ENCODE peak calls at places on chromosomes 4 and X, in nine cellular contexts. One of them, this sample, is unnamed.
A peak's percentile ranks its signal among the peaks of the same experiment; 100 is the strongest.

GRCh38 chrX:46903458-46904242 is 8.6 kb upstream of the JADE3 start:
- DNase-seq in gastrocnemius medialis: peak; percentile 45
- DNase-seq in esophagus muscularis mucosa: peak; percentile 91
- DNase-seq in Peyer's patch: peak; percentile 87
- DNase-seq in A549: peak; percentile 80
- DNase-seq in transverse colon: peak; percentile 81
- DNase-seq in HCT116: peak; percentile 52
- DNase-seq in suprapubic skin: peak; percentile 78
- DNase-seq in K562: peak; percentile 12
- DNase-seq in this sample: peak; percentile 24

GRCh38 chr4:183241322-183241640 is 78.8 kb downstream of the CLDN22 start:
- DNase-seq in gastrocnemius medialis: no peak
- DNase-seq in esophagus muscularis mucosa: no peak
- DNase-seq in Peyer's patch: no peak
- DNase-seq in A549: no peak
- DNase-seq in transverse colon: no peak
- DNase-seq in HCT116: peak; percentile 69
- DNase-seq in suprapubic skin: no peak
- DNase-seq in K562: peak; percentile 11
- DNase-seq in this sample: no peak

GRCh38 chrX:153735274-153735673 is 10.6 kb downstream of the ABCD1 start:
- DNase-seq in gastrocnemius medialis: no peak
- DNase-seq in esophagus muscularis mucosa: no peak
- DNase-seq in Peyer's patch: no peak
- DNase-seq in A549: no peak
- DNase-seq in transverse colon: no peak
- DNase-seq in HCT116: no peak
- DNase-seq in suprapubic skin: no peak
- DNase-seq in K562: no peak
- DNase-seq in this sample: no peak

GRCh38 chrX:19156223-19156622 is 34.0 kb upstream of the ADGRG2 start:
- DNase-seq in gastrocnemius medialis: no peak
- DNase-seq in esophagus muscularis mucosa: no peak
- DNase-seq in Peyer's patch: no peak
- DNase-seq in A549: no peak
- DNase-seq in transverse colon: peak; percentile 11
- DNase-seq in HCT116: no peak
- DNase-seq in suprapubic skin: no peak
- DNase-seq in K562: no peak
- DNase-seq in this sample: no peak

GRCh38 chr4:55609393-55609821 is 17.4 kb upstream of the PDCL2 start:
- DNase-seq in gastrocnemius medialis: no peak
- DNase-seq in esophagus muscularis mucosa: no peak
- DNase-seq in Peyer's patch: no peak
- DNase-seq in A549: no peak
- DNase-seq in transverse colon: no peak
- DNase-seq in HCT116: no peak
- DNase-seq in suprapubic skin: no peak
- DNase-seq in K562: no peak
- DNase-seq in this sample: no peak

GRCh38 chr4:41178372-41179085 is 35.8 kb downstream of the APBB2 start:
- DNase-seq in gastrocnemius medialis: no peak
- DNase-seq in esophagus muscularis mucosa: no peak
- DNase-seq in Peyer's patch: no peak
- DNase-seq in A549: no peak
- DNase-seq in transverse colon: no peak
- DNase-seq in HCT116: no peak
- DNase-seq in suprapubic skin: no peak
- DNase-seq in K562: no peak
- DNase-seq in this sample: no peak

GRCh38 chr4:185209031-185209851 is at the start of gene SNX25:
- DNase-seq in gastrocnemius medialis: peak; percentile 69
- DNase-seq in esophagus muscularis mucosa: no peak
- DNase-seq in Peyer's patch: peak; percentile 95
- DNase-seq in A549: peak; percentile 46
- DNase-seq in transverse colon: peak; percentile 90
- DNase-seq in HCT116: peak; percentile 54
- DNase-seq in suprapubic skin: peak; percentile 91
- DNase-seq in K562: peak; percentile 92
- DNase-seq in this sample: peak; percentile 73

GRCh38 chrX:123087326-123087725 is 96.8 kb upstream of the GRIA3 start:
- DNase-seq in gastrocnemius medialis: no peak
- DNase-seq in esophagus muscularis mucosa: no peak
- DNase-seq in Peyer's patch: no peak
- DNase-seq in A549: no peak
- DNase-seq in transverse colon: no peak
- DNase-seq in HCT116: no peak
- DNase-seq in suprapubic skin: no peak
- DNase-seq in K562: no peak
- DNase-seq in this sample: no peak

GRCh38 chr4:54099287-54099958 is 540 bp upstream of the GSX2 start:
- DNase-seq in gastrocnemius medialis: no peak
- DNase-seq in esophagus muscularis mucosa: no peak
- DNase-seq in Peyer's patch: no peak
- DNase-seq in A549: no peak
- DNase-seq in transverse colon: no peak
- DNase-seq in HCT116: no peak
- DNase-seq in suprapubic skin: no peak
- DNase-seq in K562: no peak
- DNase-seq in this sample: no peak

GRCh38 chrX:72269671-72270251 is 7.3 kb downstream of the RPS4X start:
- DNase-seq in gastrocnemius medialis: no peak
- DNase-seq in esophagus muscularis mucosa: no peak
- DNase-seq in Peyer's patch: no peak
- DNase-seq in A549: no peak
- DNase-seq in transverse colon: no peak
- DNase-seq in HCT116: no peak
- DNase-seq in suprapubic skin: no peak
- DNase-seq in K562: no peak
- DNase-seq in this sample: no peak

GRCh38 chr4:140947507-140947906 is 185.8 kb downstream of the RNF150 start:
- DNase-seq in gastrocnemius medialis: no peak
- DNase-seq in esophagus muscularis mucosa: no peak
- DNase-seq in Peyer's patch: no peak
- DNase-seq in A549: peak; percentile 6
- DNase-seq in transverse colon: peak; percentile 10
- DNase-seq in HCT116: no peak
- DNase-seq in suprapubic skin: no peak
- DNase-seq in K562: no peak
- DNase-seq in this sample: no peak

GRCh38 chrX:78960888-78961287 is 15.7 kb downstream of the P2RY10 start:
- DNase-seq in gastrocnemius medialis: no peak
- DNase-seq in esophagus muscularis mucosa: no peak
- DNase-seq in Peyer's patch: no peak
- DNase-seq in A549: no peak
- DNase-seq in transverse colon: no peak
- DNase-seq in HCT116: no peak
- DNase-seq in suprapubic skin: no peak
- DNase-seq in K562: no peak
- DNase-seq in this sample: no peak
- TF ChIP-seq POLR2A in gastrocnemius medialis: no peak
- TF ChIP-seq POLR2A in esophagus muscularis mucosa: no peak
- TF ChIP-seq POLR2A in Peyer's patch: no peak
- TF ChIP-seq POLR2A in A549: no peak
- TF ChIP-seq POLR2A in transverse colon: no peak
- TF ChIP-seq POLR2A in HCT116: no peak
- TF ChIP-seq POLR2A in suprapubic skin: no peak
- TF ChIP-seq POLR2A in K562: no peak
- TF ChIP-seq POLR2A in this sample: no peak

GRCh38 chrX:41337140-41337539 is 3.2 kb downstream of the DDX3X start:
- DNase-seq in gastrocnemius medialis: no peak
- DNase-seq in esophagus muscularis mucosa: no peak
- DNase-seq in Peyer's patch: no peak
- DNase-seq in A549: no peak
- DNase-seq in transverse colon: no peak
- DNase-seq in HCT116: no peak
- DNase-seq in suprapubic skin: no peak
- DNase-seq in K562: no peak
- DNase-seq in this sample: no peak
- TF ChIP-seq POLR2A in gastrocnemius medialis: no peak
- TF ChIP-seq POLR2A in esophagus muscularis mucosa: no peak
- TF ChIP-seq POLR2A in Peyer's patch: no peak
- TF ChIP-seq POLR2A in A549: no peak
- TF ChIP-seq POLR2A in transverse colon: no peak
- TF ChIP-seq POLR2A in HCT116: no peak
- TF ChIP-seq POLR2A in suprapubic skin: no peak
- TF ChIP-seq POLR2A in K562: no peak
- TF ChIP-seq POLR2A in this sample: no peak

DNA sequence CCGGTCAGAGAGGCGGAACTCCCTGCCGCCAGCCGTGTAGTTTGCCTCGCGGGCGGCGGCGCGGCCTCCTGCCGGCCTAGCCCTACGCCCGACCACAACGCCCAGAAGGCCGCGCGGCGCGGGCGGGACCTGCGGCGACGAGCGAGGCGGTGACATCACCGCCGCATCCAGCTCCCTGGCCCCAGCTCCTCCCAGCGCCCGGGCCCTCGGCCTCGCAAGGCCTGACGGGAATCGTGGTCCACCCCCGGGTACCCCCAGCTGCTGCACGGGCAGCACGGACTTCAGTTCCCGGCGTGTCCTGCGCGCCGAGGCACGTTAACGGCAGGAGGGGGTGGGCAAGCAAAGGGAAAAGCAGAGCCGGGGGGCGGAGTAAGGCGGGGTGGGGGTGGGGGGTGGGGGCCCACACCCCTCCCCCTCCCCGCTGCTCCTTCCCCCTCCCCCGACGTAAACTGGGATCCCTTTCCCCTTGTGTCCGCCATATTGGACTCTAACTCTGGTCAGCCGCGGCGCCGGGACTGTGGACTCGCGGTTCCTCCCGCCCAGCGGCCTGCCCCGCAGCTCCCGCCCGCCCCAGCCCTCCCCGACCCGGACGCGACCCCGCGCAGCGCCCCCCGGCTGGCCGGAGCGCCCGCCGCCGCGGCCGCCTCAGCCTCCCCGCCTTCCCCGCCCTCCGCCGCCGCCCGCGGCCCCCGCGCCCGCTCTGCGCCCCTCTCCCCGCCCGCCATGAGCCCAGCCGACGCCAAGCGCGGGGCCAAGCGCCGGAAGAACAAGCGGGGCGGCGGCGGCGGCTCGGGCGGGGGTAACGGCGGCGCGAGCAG is at the start of gene FAM193A:
- DNase-seq in gastrocnemius medialis: peak; percentile 99
- DNase-seq in esophagus muscularis mucosa: peak; percentile 99
- DNase-seq in Peyer's patch: peak; percentile 99
- DNase-seq in A549: peak; percentile 70
- DNase-seq in transverse colon: peak; percentile 99
- DNase-seq in HCT116: peak; percentile 99
- DNase-seq in suprapubic skin: peak; percentile 98
- DNase-seq in K562: peak; percentile 89
- DNase-seq in this sample: peak; percentile 89
- TF ChIP-seq POLR2A in gastrocnemius medialis: peak; percentile 48
- TF ChIP-seq POLR2A in esophagus muscularis mucosa: peak; percentile 0
- TF ChIP-seq POLR2A in Peyer's patch: no peak
- TF ChIP-seq POLR2A in A549: peak; percentile 72
- TF ChIP-seq POLR2A in transverse colon: no peak
- TF ChIP-seq POLR2A in HCT116: peak; percentile 71
- TF ChIP-seq POLR2A in suprapubic skin: peak; percentile 36
- TF ChIP-seq POLR2A in K562: no peak
- TF ChIP-seq POLR2A in this sample: peak; percentile 38

GRCh38 chr4:13647012-13647411 is 19.5 kb upstream of the BOD1L1 start:
- DNase-seq in gastrocnemius medialis: no peak
- DNase-seq in esophagus muscularis mucosa: no peak
- DNase-seq in Peyer's patch: no peak
- DNase-seq in A549: no peak
- DNase-seq in transverse colon: no peak
- DNase-seq in HCT116: no peak
- DNase-seq in suprapubic skin: no peak
- DNase-seq in K562: no peak
- DNase-seq in this sample: no peak

GRCh38 chr4:13642163-13642562 is 14.6 kb upstream of the BOD1L1 start:
- DNase-seq in gastrocnemius medialis: no peak
- DNase-seq in esophagus muscularis mucosa: no peak
- DNase-seq in Peyer's patch: no peak
- DNase-seq in A549: no peak
- DNase-seq in transverse colon: no peak
- DNase-seq in HCT116: no peak
- DNase-seq in suprapubic skin: no peak
- DNase-seq in K562: no peak
- DNase-seq in this sample: no peak

GRCh38 chr4:13642576-13642975 is 15.1 kb upstream of the BOD1L1 start:
- DNase-seq in gastrocnemius medialis: no peak
- DNase-seq in esophagus muscularis mucosa: no peak
- DNase-seq in Peyer's patch: no peak
- DNase-seq in A549: no peak
- DNase-seq in transverse colon: no peak
- DNase-seq in HCT116: no peak
- DNase-seq in suprapubic skin: no peak
- DNase-seq in K562: no peak
- DNase-seq in this sample: no peak

GRCh38 chr4:13641084-13641483 is 13.6 kb upstream of the BOD1L1 start:
- DNase-seq in gastrocnemius medialis: no peak
- DNase-seq in esophagus muscularis mucosa: no peak
- DNase-seq in Peyer's patch: no peak
- DNase-seq in A549: no peak
- DNase-seq in transverse colon: no peak
- DNase-seq in HCT116: no peak
- DNase-seq in suprapubic skin: no peak
- DNase-seq in K562: no peak
- DNase-seq in this sample: no peak

GRCh38 chr4:13645075-13645474 is 17.6 kb upstream of the BOD1L1 start:
- DNase-seq in gastrocnemius medialis: no peak
- DNase-seq in esophagus muscularis mucosa: no peak
- DNase-seq in Peyer's patch: no peak
- DNase-seq in A549: no peak
- DNase-seq in transverse colon: no peak
- DNase-seq in HCT116: no peak
- DNase-seq in suprapubic skin: no peak
- DNase-seq in K562: no peak
- DNase-seq in this sample: no peak
- TF ChIP-seq POLR2A in gastrocnemius medialis: no peak
- TF ChIP-seq POLR2A in esophagus muscularis mucosa: no peak
- TF ChIP-seq POLR2A in Peyer's patch: no peak
- TF ChIP-seq POLR2A in A549: no peak
- TF ChIP-seq POLR2A in transverse colon: no peak
- TF ChIP-seq POLR2A in HCT116: no peak
- TF ChIP-seq POLR2A in suprapubic skin: no peak
- TF ChIP-seq POLR2A in K562: no peak
- TF ChIP-seq POLR2A in this sample: no peak

DNA sequence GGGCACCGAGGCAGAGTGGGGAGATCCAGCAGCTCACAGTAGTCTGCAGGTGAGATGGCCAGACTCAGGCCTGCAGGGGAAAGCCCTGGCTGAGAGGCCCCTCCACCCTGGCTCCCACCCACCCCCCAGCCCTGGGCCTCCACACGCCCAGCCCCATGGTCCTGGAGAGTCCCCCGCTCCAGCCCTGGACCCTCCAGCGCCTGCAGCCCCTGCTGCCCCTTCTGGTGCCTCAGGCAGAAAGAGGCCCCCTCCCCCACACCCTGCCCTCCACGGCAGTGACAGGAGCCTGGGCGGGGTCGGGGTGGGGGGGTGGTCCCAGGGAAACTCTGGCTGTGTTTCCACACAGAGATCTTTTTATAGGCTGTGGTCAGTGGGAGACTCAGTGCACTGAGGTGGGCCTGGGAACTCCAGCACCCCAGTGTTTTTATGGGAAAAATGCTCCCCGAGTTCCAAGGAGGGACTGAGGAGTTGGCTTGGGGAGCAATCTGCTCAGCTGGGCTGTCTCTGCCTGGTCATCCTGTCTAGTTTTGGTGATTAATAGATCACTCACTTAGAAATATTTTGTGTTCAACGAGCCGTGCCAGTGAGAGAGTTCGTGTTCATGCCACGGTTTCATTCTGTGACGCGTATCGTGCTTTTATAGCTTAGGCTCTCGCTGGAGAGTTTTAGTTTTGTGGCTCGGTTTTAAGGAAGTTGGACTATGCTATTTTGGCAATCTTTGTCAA is 53.1 kb upstream of the HGFAC start:
- DNase-seq in gastrocnemius medialis: no peak
- DNase-seq in esophagus muscularis mucosa: no peak
- DNase-seq in Peyer's patch: no peak
- DNase-seq in A549: no peak
- DNase-seq in transverse colon: no peak
- DNase-seq in HCT116: no peak
- DNase-seq in suprapubic skin: peak; percentile 74
- DNase-seq in K562: no peak
- DNase-seq in this sample: no peak
- TF ChIP-seq POLR2A in gastrocnemius medialis: no peak
- TF ChIP-seq POLR2A in esophagus muscularis mucosa: no peak
- TF ChIP-seq POLR2A in Peyer's patch: no peak
- TF ChIP-seq POLR2A in A549: no peak
- TF ChIP-seq POLR2A in transverse colon: no peak
- TF ChIP-seq POLR2A in HCT116: no peak
- TF ChIP-seq POLR2A in suprapubic skin: no peak
- TF ChIP-seq POLR2A in K562: no peak
- TF ChIP-seq POLR2A in this sample: peak; percentile 45